ENCODE peak calls at places on chromosome 19, in seven cellular contexts. M, D, C, U, E, I and S are unnamed samples.

GRCh38 chr19:1252221-1252817 is 3.9 kb downstream of the MIDN start:
- DNase-seq in U (peak; percentile 97), D (no peak), C (peak; percentile 98), M (no peak), E (no peak), I (peak; percentile 47), S (no peak)

GRCh38 chr19:2070436-2070827 is 19.4 kb upstream of the MKNK2 start:
- DNase-seq in U (no peak), D (no peak), E (no peak), I (no peak), C (no peak), M (no peak), S (no peak)

GRCh38 chr19:15195987-15196682 is 4.7 kb downstream of the NOTCH3 start:
- DNase-seq in D (no peak), E (peak; percentile 22), M (peak; percentile 38), I (no peak), U (peak; percentile 85), C (peak; percentile 36), S (peak; percentile 49)

GRCh38 chr19:45119582-45119981 is 26.6 kb downstream of the PPP1R37 start:
- DNase-seq in I (no peak), M (no peak), C (no peak), D (no peak), E (no peak), U (no peak), S (no peak)

GRCh38 chr19:16496613-16496983 is 404 bp downstream of the C19orf44 start:
- DNase-seq in C (peak; percentile 75), M (no peak), D (no peak), E (no peak), I (no peak), U (peak; percentile 90), S (peak; percentile 51)

GRCh38 chr19:16222806-16223205 is 25.1 kb downstream of the AP1M1 start:
- DNase-seq in E (no peak), C (no peak), M (no peak), I (no peak), D (no peak), U (no peak), S (no peak)

GRCh38 chr19:15379996-15380647 is 535 bp upstream of the AKAP8 start:
- DNase-seq in D (no peak), I (no peak), E (peak; percentile 45), C (peak; percentile 39), M (peak; percentile 39), U (no peak), S (peak; percentile 68)

GRCh38 chr19:40995355-40995754 is 4.3 kb downstream of the CYP2B6 start:
- DNase-seq in D (no peak), M (no peak), E (no peak), U (no peak), I (no peak), C (no peak), S (no peak)

GRCh38 chr19:8517551-8518442 is 3.8 kb upstream of the ZNF414 start:
- DNase-seq in D (peak; percentile 30), M (no peak), C (peak; percentile 91), E (no peak), U (no peak), I (peak; percentile 29), S (no peak)